ENCODE peak calls at places on chromosomes 7 and 10, in four cellular contexts. W is A549, I is psoas muscle, H is neural progenitor cell. L is an unnamed sample.

GRCh38 chr10:30154126-30154525 is 94.7 kb upstream of the JCAD start:
- DNase-seq in H (no peak), I (no peak), W (no peak), L (no peak)

GRCh38 chr7:100745184-100745583 is 11.8 kb downstream of the ZAN start:
- DNase-seq in I (peak; percentile 31), H (no peak), W (no peak), L (no peak)

GRCh38 chr7:41916450-41916927 is 213.6 kb upstream of the INHBA start:
- DNase-seq in I (no peak), W (peak; percentile 10), H (no peak), L (no peak)

GRCh38 chr10:70909326-70909935 is 21.1 kb upstream of the PCBD1 start:
- DNase-seq in W (no peak), H (no peak), I (no peak), L (no peak)

GRCh38 chr10:73941300-73941699 is 30.4 kb downstream of the PLAU start:
- DNase-seq in H (no peak), W (no peak), I (no peak), L (no peak)

GRCh38 chr7:76316984-76317781 is 14.7 kb downstream of the HSPB1 start:
- DNase-seq in I (no peak), W (no peak), H (no peak), L (no peak)

GRCh38 chr10:100006241-100006886 is 3.4 kb downstream of the DNMBP start:
- DNase-seq in H (no peak), W (peak; percentile 85), I (no peak), L (no peak)

GRCh38 chr7:219581-220150 is 27.3 kb downstream of the FAM20C start:
- DNase-seq in H (no peak), I (no peak), W (no peak), L (no peak)

GRCh38 chr10:62454696-62455451 is 80.7 kb downstream of the ZNF365 start:
- DNase-seq in I (peak; percentile 43), H (no peak), W (peak; percentile 14), L (no peak)

GRCh38 chr10:125157473-125157865 is 2.9 kb downstream of the CTBP2 start:
- DNase-seq in H (no peak), W (no peak), I (no peak), L (peak; percentile 22)
- H3K4me1 ChIP-seq in H (peaks cover 60% of the 10 kb centered on the region), W (peaks cover 60% of the 10 kb centered on the region), I (peaks cover 59% of the 10 kb centered on the region), L (peaks cover 12% of the 10 kb centered on the region)

GRCh38 chr7:26189000-26189539 is 11.5 kb downstream of the HNRNPA2B1 start:
- DNase-seq in I (no peak), W (no peak), H (no peak), L (no peak)
- H3K27ac ChIP-seq in I (no peak overlapping the region), W (no peak overlapping the region), H (peak overlapping the region; percentile 55), L (no peak overlapping the region)

DNA sequence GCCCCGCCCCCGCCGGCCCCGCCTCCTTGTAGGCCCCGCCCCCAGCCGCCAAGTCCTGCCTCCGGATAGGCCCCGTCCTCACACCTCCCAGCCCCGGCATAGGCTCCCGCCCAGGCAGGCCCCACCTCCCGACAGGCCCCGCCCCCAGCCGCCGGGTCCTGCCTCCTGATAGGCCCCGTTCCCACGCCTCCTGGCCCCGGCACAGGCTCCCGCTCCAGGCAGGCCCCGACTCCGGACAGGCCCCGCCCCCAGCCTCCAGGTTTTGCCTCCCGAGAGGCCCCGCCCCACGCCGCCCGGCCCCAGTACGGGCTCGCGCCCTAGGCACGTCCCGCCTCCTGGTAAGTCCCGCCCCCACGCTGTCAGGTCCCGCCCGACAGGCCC is 232 bp upstream of the MICALL2 start:
- DNase-seq in W (peak; percentile 99), I (peak; percentile 100), H (peak; percentile 100), L (peak; percentile 97)
- H3K4me1 ChIP-seq in W (peaks cover 65% of the 10 kb centered on the region), I (peaks cover 20% of the 10 kb centered on the region), H (peaks cover 11% of the 10 kb centered on the region), L (peaks cover 13% of the 10 kb centered on the region)

GRCh38 chr7:52569151-52569550 is 466.3 kb upstream of the POM121L12 start:
- DNase-seq in I (no peak), W (no peak), H (no peak), L (no peak)
- H3K27ac ChIP-seq in I (no peak overlapping the region), W (no peak overlapping the region), H (no peak overlapping the region), L (no peak overlapping the region)

GRCh38 chr10:80201592-80202256 is 3.6 kb downstream of the ANXA11 start:
- DNase-seq in H (no peak), I (peak; percentile 51), W (no peak), L (no peak)

GRCh38 chr10:80200687-80201086 is 4.7 kb downstream of the ANXA11 start:
- DNase-seq in W (no peak), I (no peak), H (no peak), L (no peak)

GRCh38 chr10:80199828-80200227 is 5.5 kb downstream of the ANXA11 start:
- DNase-seq in H (no peak), I (peak; percentile 49), W (no peak), L (no peak)

GRCh38 chr10:80197972-80198591 is 7.3 kb downstream of the ANXA11 start:
- DNase-seq in H (no peak), W (no peak), I (peak; percentile 46), L (no peak)

GRCh38 chr10:80200259-80200658 is 5.1 kb downstream of the ANXA11 start:
- DNase-seq in I (no peak), H (no peak), W (no peak), L (no peak)
- H3K4me1 ChIP-seq in I (peaks cover 85% of the 10 kb centered on the region), H (peaks cover 10% of the 10 kb centered on the region), W (peaks cover 88% of the 10 kb centered on the region), L (peaks cover 90% of the 10 kb centered on the region)

GRCh38 chr10:102773986-102774385 is 30.2 kb downstream of the WBP1L start:
- DNase-seq in W (no peak), I (no peak), H (no peak), L (no peak)
- H3K27ac ChIP-seq in W (no peak overlapping the region), I (peak overlapping the region; percentile 98), H (no peak overlapping the region), L (peak overlapping the region; percentile 46)

DNA sequence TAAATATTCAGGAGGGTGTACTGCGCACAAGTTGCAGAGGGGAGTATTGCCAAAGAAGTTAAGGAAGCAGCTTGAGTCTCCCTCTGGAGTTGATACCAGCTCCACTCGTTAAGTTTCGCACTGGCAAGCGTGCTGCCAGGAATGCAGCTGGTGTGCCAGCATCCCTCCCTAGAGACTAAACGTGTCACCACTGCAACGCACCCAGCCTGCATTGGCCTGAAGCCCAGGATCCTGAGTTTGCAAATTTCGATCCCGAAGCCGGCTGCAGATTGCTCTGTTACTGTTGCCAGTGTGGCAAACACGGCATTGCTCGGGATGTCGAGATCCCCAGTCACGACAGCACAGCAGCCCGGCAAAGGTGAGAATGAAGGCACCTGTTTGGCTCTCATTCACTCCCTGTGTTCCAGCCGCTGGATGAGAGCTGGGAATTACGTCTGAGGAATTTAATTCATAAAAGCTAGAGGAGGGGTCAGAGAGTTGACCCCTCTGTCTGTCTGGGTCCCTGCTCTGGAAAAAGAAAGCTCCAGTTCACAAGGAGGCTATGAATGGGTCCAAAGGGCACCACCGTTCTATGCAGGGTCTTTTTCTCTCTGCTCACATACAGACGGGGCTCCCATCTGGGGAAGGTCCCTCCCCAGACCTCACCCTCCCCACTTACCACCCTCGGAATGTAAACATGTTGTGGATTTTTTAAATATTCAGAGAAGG is 61.0 kb downstream of the NRP1 start:
- DNase-seq in I (peak; percentile 88), W (peak; percentile 78), H (peak; percentile 28), L (no peak)
- H3K4me1 ChIP-seq in I (peaks cover 50% of the 10 kb centered on the region), W (peaks cover 91% of the 10 kb centered on the region), H (peaks cover 36% of the 10 kb centered on the region), L (peaks cover 17% of the 10 kb centered on the region)

DNA sequence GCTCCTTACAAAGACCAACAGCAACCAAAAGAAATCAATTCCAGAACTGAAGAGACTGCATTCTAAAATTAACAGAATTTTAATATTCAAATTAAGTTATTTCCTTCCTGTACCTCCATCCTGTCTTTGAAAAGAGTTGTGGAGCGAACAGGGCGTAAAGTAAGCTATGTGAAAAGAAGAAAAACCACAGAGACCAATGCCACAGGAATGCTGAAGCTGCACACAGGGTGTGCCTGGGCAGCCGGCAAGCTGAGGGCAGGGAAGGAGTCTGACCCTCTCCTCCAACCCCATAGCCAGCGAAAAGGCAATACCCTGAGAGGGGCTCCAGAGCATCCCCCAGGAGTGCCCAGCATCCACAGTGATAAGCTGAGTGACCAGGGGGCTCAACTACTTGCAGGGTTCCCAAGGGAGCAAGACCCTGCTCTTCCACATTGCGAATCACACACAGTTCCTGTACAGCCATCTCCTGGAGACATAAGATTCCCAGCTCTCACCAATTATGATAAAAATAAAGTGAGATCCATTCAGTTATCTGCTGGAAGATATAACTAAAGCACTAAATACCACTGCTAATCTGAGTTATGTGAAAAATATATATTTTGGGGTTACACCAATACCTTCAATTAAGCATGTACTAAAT is 93.8 kb downstream of the PARD3 start:
- DNase-seq in H (no peak), I (no peak), W (no peak), L (no peak)
- H3K27ac ChIP-seq in H (no peak overlapping the region), I (no peak overlapping the region), W (peak overlapping the region; percentile 3), L (no peak overlapping the region)

GRCh38 chr7:16543456-16543855 is 16.8 kb downstream of the LRRC72 start:
- DNase-seq in H (no peak), W (no peak), I (no peak), L (no peak)
- H3K4me1 ChIP-seq in H (no peaks in the 10 kb centered on the region), W (no peaks in the 10 kb centered on the region), I (no peaks in the 10 kb centered on the region), L (no peaks in the 10 kb centered on the region)